ENCODE peak calls at places on chromosomes 1 and 21, in four cellular contexts. Z is ascending aorta, U is foreskin fibroblast, X is H9. I is an unnamed sample.

GRCh38 chr1:166511754-166512153 is 327.5 kb upstream of the POGK start:
- DNase-seq in X (no peak), U (no peak), Z (no peak), I (no peak)

GRCh38 chr1:24424990-24425389 is 9.4 kb downstream of the NIPAL3 start:
- DNase-seq in U (no peak), Z (no peak), X (no peak), I (no peak)

GRCh38 chr1:65048325-65048724 is 82.0 kb upstream of the JAK1 start:
- DNase-seq in U (peak), Z (no peak), X (no peak), I (no peak)

GRCh38 chr1:109131800-109132199 is 17.9 kb downstream of the ELAPOR1 start:
- DNase-seq in X (no peak), Z (no peak), U (no peak), I (no peak)

GRCh38 chr1:170357750-170358149 is 174.2 kb upstream of the GORAB start:
- DNase-seq in X (no peak), Z (no peak), U (no peak), I (no peak)

GRCh38 chr1:36953061-36953460 is 81.3 kb downstream of the GRIK3 start:
- DNase-seq in Z (no peak), X (no peak), U (no peak), I (no peak)

GRCh38 chr1:89635825-89636815 is 3.2 kb downstream of the LRRC8C start:
- DNase-seq in X (no peak), U (peak), Z (no peak), I (no peak)

GRCh38 chr1:222769181-222769580 is 32.2 kb downstream of the FAM177B start:
- DNase-seq in Z (no peak), U (no peak), X (no peak), I (no peak)

GRCh38 chr1:92817137-92817697 is 14.6 kb upstream of the RPL5 start:
- DNase-seq in X (no peak), Z (no peak), U (no peak), I (no peak)

GRCh38 chr1:172638885-172639831 is 19.7 kb upstream of the FASLG start:
- DNase-seq in Z (no peak), X (no peak), U (peak), I (no peak)

GRCh38 chr1:6033986-6034749 is 11.5 kb upstream of the KCNAB2 start:
- DNase-seq in U (peak), Z (no peak), X (peak), I (no peak)

GRCh38 chr1:64823691-64824476 is 79.0 kb downstream of the RAVER2 start:
- DNase-seq in X (peak), U (peak), Z (peak), I (peak)

GRCh38 chr21:42039470-42039901 is 29.3 kb upstream of the ZBTB21 start:
- DNase-seq in X (no peak), Z (no peak), U (peak), I (no peak)

GRCh38 chr1:167301355-167301754 is 80.7 kb downstream of the POU2F1 start:
- DNase-seq in Z (no peak), U (no peak), X (no peak), I (no peak)

GRCh38 chr21:40102682-40103081 is 235.4 kb downstream of the PCP4 start:
- DNase-seq in X (no peak), U (no peak), Z (no peak), I (no peak)

GRCh38 chr1:152817309-152817708 is 5.5 kb downstream of the LCE1B start:
- DNase-seq in Z (no peak), U (no peak), X (no peak), I (no peak)

GRCh38 chr1:153488731-153489130 is 28.3 kb upstream of the S100A7 start:
- DNase-seq in X (no peak), Z (peak), U (peak), I (no peak)

GRCh38 chr1:27299385-27300252 is 22.3 kb upstream of the TMEM222 start:
- DNase-seq in X (peak), Z (peak), U (peak), I (peak)

GRCh38 chr1:64864018-64864945 is 102.1 kb downstream of the JAK1 start:
- DNase-seq in X (no peak), U (no peak), Z (peak), I (no peak)

GRCh38 chr1:227889863-227890405 is 57.8 kb downstream of the WNT9A start:
- DNase-seq in X (no peak), U (no peak), Z (peak), I (peak)

GRCh38 chr1:154446292-154446691 is 41.1 kb downstream of the IL6R start:
- DNase-seq in Z (no peak), U (peak), X (no peak), I (no peak)

GRCh38 chr1:153395776-153396175 is 4.9 kb upstream of the S100A8 start:
- DNase-seq in U (no peak), X (peak), Z (no peak), I (no peak)

GRCh38 chr21:35664683-35665082 is 395.6 kb downstream of the SETD4 start:
- DNase-seq in X (no peak), Z (no peak), U (no peak), I (no peak)

GRCh38 chr1:223765036-223765718 is 52.8 kb downstream of the CAPN2 start:
- DNase-seq in U (no peak), X (no peak), Z (peak), I (no peak)

GRCh38 chr1:70415882-70416281 is 4.8 kb downstream of the CTH start:
- DNase-seq in U (no peak), Z (no peak), X (no peak), I (no peak)

GRCh38 chr1:13778431-13778830 is 78.4 kb downstream of the PRDM2 start:
- DNase-seq in X (no peak), Z (no peak), U (no peak), I (no peak)

GRCh38 chr1:97632075-97632474 is 288.8 kb downstream of the DPYD start:
- DNase-seq in Z (no peak), U (peak), X (no peak), I (no peak)

GRCh38 chr1:102529446-102529845 is 532.7 kb upstream of the OLFM3 start:
- DNase-seq in Z (no peak), U (no peak), X (no peak), I (no peak)

GRCh38 chr1:100253552-100253951 is 3.9 kb upstream of the DBT start:
- DNase-seq in Z (no peak), U (no peak), X (no peak), I (no peak)

GRCh38 chr1:200035397-200035955 is 8.0 kb downstream of the NR5A2 start:
- DNase-seq in U (peak), Z (no peak), X (peak), I (no peak)

GRCh38 chr1:109239580-109240068 is 9.7 kb upstream of the CELSR2 start:
- DNase-seq in Z (no peak), U (peak), X (peak), I (no peak)

GRCh38 chr21:17699524-17700189 is 87.0 kb upstream of the BTG3 start:
- DNase-seq in U (no peak), Z (no peak), X (no peak), I (no peak)

GRCh38 chr1:58288624-58289142 is 257.8 kb downstream of the OMA1 start:
- DNase-seq in Z (no peak), U (no peak), X (no peak), I (no peak)
- TF ChIP-seq CTCF in Z (no peak), U (no peak), X (no peak), I (no peak)

GRCh38 chr1:185441608-185442007 is 124.6 kb upstream of the IVNS1ABP start:
- DNase-seq in U (peak), X (no peak), Z (no peak), I (no peak)

GRCh38 chr1:185446131-185446530 is 129.1 kb upstream of the IVNS1ABP start:
- DNase-seq in U (no peak), Z (no peak), X (no peak), I (no peak)

GRCh38 chr1:185442065-185442464 is 125.0 kb upstream of the IVNS1ABP start:
- DNase-seq in U (peak), Z (no peak), X (no peak), I (no peak)

GRCh38 chr1:185445594-185445993 is 128.6 kb upstream of the IVNS1ABP start:
- DNase-seq in X (no peak), Z (no peak), U (no peak), I (no peak)

GRCh38 chr1:185444651-185445050 is 127.6 kb upstream of the IVNS1ABP start:
- DNase-seq in U (no peak), X (peak), Z (no peak), I (no peak)
- TF ChIP-seq CTCF in U (no peak), X (no peak), Z (no peak), I (no peak)

GRCh38 chr1:40782371-40782956 is 1.1 kb upstream of the KCNQ4 start:
- DNase-seq in Z (no peak), X (peak), U (peak), I (no peak)
- TF ChIP-seq CTCF in Z (peak), X (peak), U (no peak), I (no peak)

DNA sequence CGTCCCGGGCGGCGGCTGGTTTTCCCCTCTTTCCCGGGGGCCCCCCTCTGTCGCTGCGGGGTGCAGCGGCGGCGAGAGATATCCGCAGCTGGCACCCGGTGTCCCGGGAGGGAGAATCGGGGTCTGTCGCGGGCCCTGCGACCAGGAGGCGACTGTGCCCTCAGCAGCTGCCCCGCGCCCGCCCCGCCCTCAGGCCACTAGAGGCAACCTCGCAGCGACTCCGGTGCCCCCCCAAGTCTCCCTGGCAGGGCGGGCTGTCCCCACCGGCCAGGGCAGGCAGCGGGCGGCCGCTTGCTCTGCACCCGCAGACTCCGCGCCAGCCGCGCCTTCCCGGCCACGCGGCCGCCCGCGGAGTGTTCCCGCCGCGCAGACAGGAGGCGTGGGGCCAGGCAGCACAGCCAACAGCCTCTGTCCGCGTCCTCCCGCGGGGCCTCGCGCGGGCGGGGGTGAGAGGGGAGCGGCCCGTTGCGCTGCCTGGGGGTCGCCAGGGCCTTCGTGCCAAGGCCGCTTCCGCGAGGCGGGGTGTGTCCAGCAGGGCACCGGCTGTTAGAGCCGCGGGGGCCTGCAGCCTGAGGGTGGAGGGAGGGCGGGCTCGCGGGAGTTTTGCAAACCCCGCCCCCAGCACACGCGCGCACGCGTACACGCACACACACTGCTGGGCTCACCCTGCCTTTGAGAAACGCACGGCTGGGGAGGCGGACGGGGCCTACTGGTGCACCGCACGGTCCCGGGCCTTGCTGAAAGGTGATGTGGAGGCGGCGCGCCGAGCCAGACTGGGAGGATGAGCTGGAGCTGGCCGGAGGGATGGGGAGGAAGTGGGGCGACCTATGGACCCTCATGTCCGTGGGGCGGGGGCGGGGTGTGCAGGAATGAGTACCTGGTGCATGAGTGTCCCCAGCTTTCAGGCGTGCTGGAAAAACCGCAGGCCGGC is 41.4 kb downstream of the KIAA1614 start:
- DNase-seq in X (no peak), Z (peak), U (peak), I (no peak)
- TF ChIP-seq CTCF in X (no peak), Z (peak), U (no peak), I (no peak)